ENCODE peak calls at places on chromosomes 13 and 19, in ten cellular contexts. M is myocyte, A is astrocyte, G is dorsolateral prefrontal cortex, H is lung microvascular endothelial cell, D is uterus, E is neural progenitor cell, P is ACHN, Q is fibroblast of lung, N is neural crest cell. Y is an unnamed sample.

GRCh38 chr19:42555801-42556200 is 27.5 kb upstream of the CEACAM1 start:
- DNase-seq in M (no peak), H (no peak), D (no peak), N (no peak), G (no peak), P (no peak), A (no peak), E (no peak), Q (no peak), Y (no peak)

GRCh38 chr19:38266981-38267597 is 2.7 kb downstream of the SPINT2 start:
- DNase-seq in P (peak), N (no peak), E (no peak), A (peak), Q (peak), M (no peak), H (peak), G (no peak), D (no peak), Y (peak)

GRCh38 chr13:23715762-23716235 is 145.6 kb downstream of the TNFRSF19 start:
- DNase-seq in M (no peak), Q (no peak), N (no peak), E (no peak), H (peak), D (no peak), G (no peak), A (no peak), P (no peak), Y (peak)

GRCh38 chr13:43377955-43378354 is 354.6 kb downstream of the DNAJC15 start:
- DNase-seq in D (no peak), Q (peak), A (peak), H (peak), N (no peak), E (no peak), M (no peak), P (no peak), G (no peak), Y (no peak)

GRCh38 chr13:76856141-76856571 is 30.0 kb downstream of the KCTD12 start:
- DNase-seq in G (no peak), P (peak), M (peak), A (peak), N (no peak), H (peak), E (no peak), D (no peak), Q (peak), Y (peak)

GRCh38 chr13:24202215-24202614 is 41.7 kb downstream of the SPATA13 start:
- DNase-seq in G (no peak), M (no peak), E (no peak), N (no peak), P (no peak), Q (no peak), H (no peak), D (no peak), A (no peak), Y (no peak)

GRCh38 chr13:94947392-94947791 is 235.0 kb upstream of the SOX21 start:
- DNase-seq in Q (no peak), N (no peak), P (no peak), M (no peak), A (no peak), H (no peak), G (no peak), E (no peak), D (no peak), Y (no peak)

GRCh38 chr13:26499209-26499601 is 58.3 kb upstream of the WASF3 start:
- DNase-seq in H (no peak), E (peak), A (no peak), G (no peak), Q (no peak), M (no peak), P (no peak), N (no peak), D (no peak), Y (no peak)

GRCh38 chr13:113964251-113964995 is 9.5 kb downstream of the C13orf46 start:
- DNase-seq in Q (no peak), E (no peak), M (no peak), D (no peak), N (no peak), P (no peak), H (no peak), A (no peak), G (no peak), Y (no peak)

GRCh38 chr13:81017525-81018152 is 676.7 kb upstream of the SPRY2 start:
- DNase-seq in G (no peak), A (peak), E (peak), Q (peak), P (peak), M (peak), H (peak), D (no peak), N (no peak), Y (peak)

GRCh38 chr13:111904166-111904565 is 162.8 kb upstream of the SOX1 start:
- DNase-seq in P (no peak), H (no peak), D (no peak), N (no peak), E (no peak), A (no peak), Q (no peak), G (no peak), M (no peak), Y (no peak)

GRCh38 chr19:5818594-5818993 is 13.7 kb downstream of the NRTN start:
- DNase-seq in Q (no peak), P (no peak), N (no peak), M (no peak), H (no peak), D (no peak), G (no peak), A (no peak), E (no peak), Y (no peak)

GRCh38 chr13:51687928-51688714 is 103.9 kb downstream of the WDFY2 start:
- DNase-seq in A (no peak), G (no peak), D (no peak), M (no peak), H (no peak), Q (no peak), P (no peak), N (no peak), E (peak), Y (no peak)

GRCh38 chr13:29933401-29933800 is 83.0 kb upstream of the UBL3 start:
- DNase-seq in G (no peak), D (no peak), P (no peak), Q (no peak), E (no peak), M (no peak), N (no peak), H (no peak), A (no peak), Y (no peak)

GRCh38 chr19:15218501-15218900 is 13.7 kb downstream of the EPHX3 start:
- DNase-seq in E (no peak), N (no peak), A (no peak), G (no peak), Q (no peak), H (no peak), D (no peak), P (no peak), M (no peak), Y (no peak)

GRCh38 chr19:33514885-33515485 is 6.6 kb downstream of the PEPD start:
- DNase-seq in E (no peak), N (no peak), G (no peak), P (no peak), H (peak), Q (peak), A (no peak), M (peak), D (no peak), Y (no peak)

GRCh38 chr13:79936368-79937136 is 404.4 kb downstream of the SPRY2 start:
- DNase-seq in M (peak), G (no peak), H (peak), N (no peak), A (peak), D (no peak), Q (peak), P (peak), E (no peak), Y (peak)

GRCh38 chr13:66780814-66781213 is 449.3 kb downstream of the PCDH9 start:
- DNase-seq in D (no peak), P (no peak), N (no peak), M (no peak), H (no peak), A (peak), G (no peak), Q (peak), E (no peak), Y (no peak)

GRCh38 chr13:113077953-113078894 is 27.4 kb upstream of the F7 start:
- DNase-seq in P (no peak), Q (no peak), E (no peak), H (no peak), G (no peak), D (no peak), M (no peak), N (no peak), A (no peak), Y (no peak)

GRCh38 chr19:10936661-10937084 is 8.1 kb downstream of the TIMM29 start:
- DNase-seq in D (no peak), M (peak), P (peak), N (peak), E (peak), Q (peak), A (peak), H (peak), G (no peak), Y (peak)